ENCODE peak calls at places on chromosomes 13 and 19, in ten cellular contexts. P is SK-N-SH; H is right cardiac atrium; Z is adrenal gland; S is PC-3; Y is cardiac muscle cell; T is CD4-positive, alpha-beta memory T cell; I is ascending aorta; U is heart left ventricle; F is tibial nerve. W is an unnamed sample. For H3K4me1, the result is how much of the 10 kb centered on the place peaks cover.

GRCh38 chr13:48506092-48506701 is 26.7 kb downstream of the RCBTB2 start:
- DNase-seq in S (no peak), H (peak), U (no peak), F (no peak), Y (no peak), I (no peak), P (no peak), Z (no peak), T (no peak), W (no peak)

GRCh38 chr13:113918981-113919646 is 54.8 kb downstream of the C13orf46 start:
- DNase-seq in H (no peak), P (no peak), T (no peak), Z (no peak), I (peak), F (no peak), Y (no peak), S (no peak), U (no peak), W (no peak)

GRCh38 chr13:45623516-45624090 is 8.1 kb upstream of the ERICH6B start:
- DNase-seq in Z (no peak), T (peak), U (no peak), I (no peak), S (peak), Y (peak), P (peak), H (no peak), F (no peak), W (peak)

GRCh38 chr19:33493401-33494275 is 28.0 kb downstream of the PEPD start:
- DNase-seq in Y (no peak), I (no peak), F (no peak), T (no peak), S (no peak), Z (no peak), U (no peak), P (peak), H (no peak), W (no peak)

GRCh38 chr13:90732049-90732448 is 615.4 kb upstream of the MIR17HG start:
- DNase-seq in T (no peak), Z (peak), I (no peak), Y (no peak), H (no peak), P (no peak), F (no peak), S (peak), U (no peak), W (no peak)

GRCh38 chr19:50663280-50663790 is 14.1 kb downstream of the C19orf81 start:
- DNase-seq in U (no peak), F (no peak), Y (no peak), I (no peak), P (peak), T (no peak), H (no peak), S (peak), Z (no peak), W (no peak)

GRCh38 chr19:50896591-50897190 is 14.5 kb downstream of the KLK4 start:
- DNase-seq in F (no peak), H (no peak), I (no peak), U (no peak), S (peak), P (no peak), T (no peak), Z (peak), Y (peak), W (no peak)

GRCh38 chr13:111363121-111363520 is 42.7 kb downstream of the TEX29 start:
- DNase-seq in T (no peak), Y (no peak), P (no peak), I (no peak), Z (no peak), H (no peak), U (no peak), F (no peak), S (no peak), W (no peak)

GRCh38 chr19:35292986-35293732 is 1.2 kb downstream of the MAG start:
- DNase-seq in Y (no peak), P (no peak), H (no peak), F (no peak), I (no peak), S (no peak), Z (no peak), U (no peak), T (no peak), W (no peak)

GRCh38 chr19:35644987-35645679 is 3.0 kb upstream of the COX6B1 start:
- DNase-seq in P (peak), Z (peak), Y (peak), I (peak), T (peak), U (peak), H (peak), F (peak), S (peak), W (peak)

GRCh38 chr13:109790951-109791605 is 4.7 kb upstream of the IRS2 start:
- DNase-seq in I (no peak), F (no peak), T (peak), Y (peak), U (no peak), P (peak), Z (peak), H (no peak), S (peak), W (peak)

GRCh38 chr19:7418575-7418974 is 69.8 kb downstream of the ARHGEF18 start:
- DNase-seq in Z (no peak), H (no peak), U (no peak), Y (no peak), I (no peak), P (no peak), F (no peak), S (no peak), T (no peak), W (no peak)

GRCh38 chr19:17107546-17108452 is 32.2 kb downstream of the MYO9B start:
- DNase-seq in T (no peak), H (peak), Z (peak), U (peak), I (peak), Y (peak), P (peak), S (peak), F (peak), W (no peak)

GRCh38 chr13:26198116-26198515 is 24.0 kb downstream of the RNF6 start:
- DNase-seq in U (no peak), T (no peak), Z (no peak), Y (no peak), P (no peak), H (no peak), I (no peak), F (no peak), S (no peak), W (no peak)

GRCh38 chr13:72953391-72953960 is 105.3 kb upstream of the KLF5 start:
- DNase-seq in I (no peak), T (no peak), S (no peak), P (no peak), U (no peak), Y (no peak), Z (no peak), F (no peak), H (no peak), W (peak)

GRCh38 chr13:97567510-97568243 is 133.7 kb downstream of the RAP2A start:
- DNase-seq in S (peak), F (no peak), Z (no peak), I (peak), T (no peak), P (no peak), U (no peak), Y (peak), H (no peak), W (peak)

GRCh38 chr19:40457953-40458596 is 7.5 kb downstream of the BLVRB start:
- DNase-seq in S (no peak), H (peak), Y (no peak), P (no peak), U (no peak), F (no peak), I (no peak), T (no peak), Z (no peak), W (no peak)

GRCh38 chr13:89287381-89287780 is 1616.2 kb downstream of the SLITRK5 start:
- DNase-seq in H (peak), P (no peak), U (no peak), I (no peak), Y (no peak), Z (no peak), T (no peak), F (no peak), S (no peak), W (no peak)

GRCh38 chr19:45824041-45824471 is 8.9 kb upstream of the RSPH6A start:
- DNase-seq in Y (no peak), T (no peak), P (no peak), S (no peak), Z (peak), I (no peak), H (no peak), F (no peak), U (no peak), W (peak)

GRCh38 chr13:73849292-73849691 is 284.9 kb downstream of the KLF12 start:
- DNase-seq in F (no peak), Y (peak), H (no peak), S (peak), T (no peak), U (no peak), P (no peak), I (no peak), Z (no peak), W (peak)

GRCh38 chr19:40298026-40298425 is 12.9 kb upstream of the AKT2 start:
- DNase-seq in U (no peak), I (no peak), T (no peak), Z (no peak), H (no peak), S (no peak), P (no peak), F (no peak), Y (no peak), W (no peak)

GRCh38 chr19:12064266-12065099 is at the start of gene ZNF844:
- DNase-seq in U (peak), Y (peak), S (peak), H (peak), Z (peak), F (peak), P (peak), T (peak), I (peak), W (peak)

GRCh38 chr19:6616011-6616410 is 25.1 kb upstream of the CD70 start:
- DNase-seq in U (no peak), F (no peak), T (no peak), I (no peak), P (no peak), S (peak), Y (peak), H (no peak), Z (no peak), W (no peak)

GRCh38 chr19:32387701-32388392 is 17.7 kb upstream of the DPY19L3 start:
- DNase-seq in T (no peak), P (no peak), S (peak), H (no peak), Z (no peak), U (no peak), I (peak), Y (peak), F (no peak), W (peak)

GRCh38 chr13:56975647-56976046 is 165.1 kb upstream of the PRR20A start:
- DNase-seq in U (no peak), T (no peak), Y (no peak), F (no peak), Z (no peak), S (no peak), H (no peak), P (no peak), I (no peak), W (no peak)

GRCh38 chr13:58882556-58882955 is 1251.0 kb downstream of the PCDH17 start:
- DNase-seq in H (no peak), T (no peak), P (no peak), I (no peak), Z (no peak), Y (no peak), F (no peak), U (no peak), S (no peak), W (no peak)

GRCh38 chr19:35105047-35105410 is 10.6 kb upstream of the FXYD3 start:
- DNase-seq in T (no peak), S (no peak), I (no peak), Z (no peak), U (no peak), P (no peak), F (no peak), Y (no peak), H (no peak), W (no peak)

GRCh38 chr19:1181606-1182005 is 7.5 kb upstream of the SBNO2 start:
- DNase-seq in F (no peak), Y (no peak), Z (no peak), H (no peak), S (peak), T (no peak), U (no peak), I (no peak), P (no peak), W (peak)
- H3K4me3 ChIP-seq in F (no peak), Y (no peak), Z (no peak), H (no peak), S (peak), T (no peak), U (no peak), I (no peak), P (no peak), W (no peak)

GRCh38 chr19:18990128-18990708 is 43.1 kb downstream of the SUGP2 start:
- DNase-seq in U (no peak), I (no peak), Z (no peak), S (no peak), T (no peak), Y (no peak), F (no peak), H (no peak), P (no peak), W (no peak)
- H3K27ac ChIP-seq in U (no peak), I (no peak), Z (no peak), S (no peak), T (no peak), Y (peak), F (no peak), H (no peak), P (no peak), W (no peak)

GRCh38 chr19:3142292-3142670 is 6.4 kb downstream of the GNA15 start:
- DNase-seq in S (peak), Y (peak), P (no peak), I (no peak), Z (peak), U (no peak), T (no peak), F (no peak), H (no peak), W (no peak)

GRCh38 chr19:3137139-3137538 is 1.3 kb downstream of the GNA15 start:
- DNase-seq in I (no peak), P (no peak), F (no peak), Z (no peak), T (no peak), H (peak), Y (peak), S (no peak), U (no peak), W (no peak)

GRCh38 chr19:3138268-3138667 is 2.4 kb downstream of the GNA15 start:
- DNase-seq in Y (no peak), U (no peak), P (no peak), S (no peak), F (no peak), I (no peak), T (no peak), Z (no peak), H (no peak), W (no peak)

GRCh38 chr19:3142938-3143337 is 7.1 kb downstream of the GNA15 start:
- DNase-seq in Y (no peak), F (no peak), U (no peak), H (no peak), P (no peak), Z (no peak), I (no peak), T (no peak), S (no peak), W (no peak)

GRCh38 chr19:3140667-3141038 is 4.8 kb downstream of the GNA15 start:
- DNase-seq in H (no peak), F (no peak), Z (no peak), S (no peak), U (no peak), P (no peak), T (no peak), Y (no peak), I (no peak), W (no peak)
- H3K4me1 ChIP-seq in H (under half), F (under half), Z (under half), S (under half), U (under half), P (under half), T (under half), Y (under half), I (under half), W (under half)

GRCh38 chr19:58067240-58067912 is 8.3 kb downstream of the ZNF135 start:
- DNase-seq in T (no peak), U (no peak), Z (no peak), P (no peak), H (no peak), S (no peak), I (no peak), F (no peak), Y (no peak), W (no peak)
- H3K4me3 ChIP-seq in T (no peak), U (no peak), Z (no peak), P (no peak), H (no peak), S (no peak), I (no peak), F (no peak), Y (no peak), W (no peak)

GRCh38 chr19:44642375-44642774 is 1.3 kb upstream of the PVR start:
- DNase-seq in U (no peak), Y (no peak), H (no peak), F (no peak), P (no peak), I (no peak), T (no peak), Z (no peak), S (no peak), W (no peak)

GRCh38 chr19:44643605-44644390 is at the start of gene PVR:
- DNase-seq in F (peak), U (peak), P (peak), S (peak), T (no peak), Z (peak), I (peak), Y (peak), H (peak), W (peak)

GRCh38 chr19:44646049-44646416 is 2.3 kb downstream of the PVR start:
- DNase-seq in U (no peak), H (no peak), Z (no peak), F (no peak), T (no peak), Y (no peak), S (no peak), I (no peak), P (no peak), W (no peak)

GRCh38 chr19:44645407-44646048 is 1.8 kb downstream of the PVR start:
- DNase-seq in F (no peak), H (no peak), T (no peak), Z (no peak), I (no peak), P (no peak), U (no peak), Y (no peak), S (no peak), W (no peak)

DNA sequence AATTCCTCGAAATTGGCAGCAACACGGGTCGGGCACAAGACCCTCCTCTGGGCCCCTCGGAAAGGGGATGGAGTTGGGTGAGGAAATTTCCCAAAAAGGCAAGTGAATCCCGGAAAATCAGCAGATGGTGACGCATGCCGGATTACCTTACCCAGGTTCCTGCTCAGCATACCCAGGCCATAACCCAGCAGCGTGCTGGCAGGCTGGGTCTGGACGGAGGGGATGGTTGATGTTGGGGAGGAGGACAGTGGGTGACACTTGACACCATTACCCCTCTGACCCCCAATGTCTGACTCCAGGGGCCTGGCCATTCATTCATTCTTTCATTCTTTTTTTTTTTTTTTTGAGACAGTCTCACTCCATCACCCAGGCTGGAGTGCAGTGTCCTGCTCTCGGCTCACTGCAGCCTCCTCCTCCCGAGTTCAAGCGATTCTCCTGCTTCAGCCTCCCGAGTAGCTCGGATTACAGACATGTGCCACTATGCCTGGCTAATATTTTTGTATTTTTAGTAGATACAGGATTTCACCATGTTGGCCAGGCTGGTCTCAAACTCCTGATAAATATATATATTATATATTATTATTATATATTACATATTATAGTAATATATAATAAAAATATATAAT is 794 bp downstream of the PVR start:
- DNase-seq in F (no peak), Y (no peak), S (peak), Z (peak), P (peak), U (no peak), T (no peak), I (peak), H (no peak), W (peak)
- H3K27ac ChIP-seq in F (peak), Y (peak), S (peak), Z (peak), P (peak), U (peak), T (no peak), I (peak), H (peak), W (peak)

GRCh38 chr13:106530907-106531520 is 4.4 kb downstream of the EFNB2 start:
- DNase-seq in H (no peak), Z (no peak), I (no peak), F (no peak), Y (no peak), P (no peak), U (no peak), S (peak), T (no peak), W (no peak)
- H3K4me1 ChIP-seq in H (under half), Z (under half), I (under half), F (under half), Y (under half), P (under half), U (under half), S (under half), T (under half), W (under half)

GRCh38 chr13:101698400-101698799 is 245.9 kb downstream of the ITGBL1 start:
- DNase-seq in Z (no peak), T (no peak), I (no peak), P (peak), U (no peak), F (no peak), S (no peak), Y (no peak), H (no peak), W (no peak)
- H3K4me3 ChIP-seq in Z (no peak), T (no peak), I (no peak), P (no peak), U (no peak), F (no peak), S (no peak), Y (no peak), H (no peak), W (no peak)

GRCh38 chr19:46823049-46823448 is 27.6 kb downstream of the AP2S1 start:
- DNase-seq in Y (no peak), P (no peak), Z (no peak), F (no peak), I (no peak), S (no peak), T (no peak), H (no peak), U (no peak), W (no peak)

GRCh38 chr19:46821512-46822359 is 28.9 kb downstream of the AP2S1 start:
- DNase-seq in U (no peak), P (no peak), Y (no peak), F (no peak), I (no peak), Z (no peak), S (no peak), H (peak), T (peak), W (peak)

GRCh38 chr19:46825731-46826055 is 25.0 kb downstream of the AP2S1 start:
- DNase-seq in T (no peak), U (no peak), F (no peak), P (no peak), Z (no peak), H (no peak), I (no peak), S (peak), Y (no peak), W (no peak)

GRCh38 chr19:46828484-46828883 is 22.2 kb downstream of the AP2S1 start:
- DNase-seq in U (no peak), Y (no peak), I (no peak), T (no peak), S (peak), Z (no peak), F (no peak), H (no peak), P (no peak), W (no peak)

GRCh38 chr19:46824887-46825730 is 25.5 kb downstream of the AP2S1 start:
- DNase-seq in U (no peak), T (no peak), F (no peak), Z (no peak), Y (no peak), P (no peak), H (no peak), S (no peak), I (no peak), W (no peak)
- H3K27ac ChIP-seq in U (no peak), T (no peak), F (no peak), Z (no peak), Y (no peak), P (no peak), H (no peak), S (no peak), I (peak), W (peak)

GRCh38 chr13:40652588-40652940 is 13.9 kb downstream of the FOXO1 start:
- DNase-seq in P (no peak), Z (no peak), F (no peak), Y (no peak), I (no peak), S (no peak), T (no peak), U (no peak), H (no peak), W (no peak)

GRCh38 chr13:40651866-40652587 is 14.4 kb downstream of the FOXO1 start:
- DNase-seq in I (no peak), Z (no peak), H (no peak), P (no peak), Y (no peak), F (no peak), T (no peak), U (no peak), S (no peak), W (no peak)

GRCh38 chr13:40644838-40645620 is 21.4 kb downstream of the FOXO1 start:
- DNase-seq in Y (no peak), T (no peak), I (no peak), S (no peak), Z (no peak), F (no peak), H (no peak), U (no peak), P (no peak), W (peak)

GRCh38 chr13:40648841-40649240 is 17.6 kb downstream of the FOXO1 start:
- DNase-seq in F (no peak), U (no peak), T (no peak), S (no peak), I (no peak), H (no peak), Y (no peak), P (no peak), Z (no peak), W (no peak)

GRCh38 chr13:40648040-40648439 is 18.4 kb downstream of the FOXO1 start:
- DNase-seq in Y (no peak), U (no peak), H (no peak), F (no peak), T (no peak), Z (no peak), P (peak), I (no peak), S (no peak), W (peak)
- H3K4me1 ChIP-seq in Y (under half), U (half or more), H (under half), F (under half), T (half or more), Z (under half), P (under half), I (under half), S (under half), W (under half)

W was measured in small intestine.